ENCODE peak calls at places on chromosomes 12 and 14, in ten cellular contexts. Y is left ventricle myocardium inferior; M is GM20000; U is CD4-positive, alpha-beta T cell; H is transverse colon; L is astrocyte of the spinal cord; I is RWPE1; Z is GM13977; G is HFF-Myc; B is RWPE2. W is an unnamed sample.

GRCh38 chr12:103144278-103144677 is 186.8 kb downstream of the ASCL1 start:
- DNase-seq in Y (no peak), M (peak; percentile 8), U (no peak), H (no peak), L (no peak), I (no peak), Z (peak; percentile 20), G (no peak), B (no peak), W (no peak)

GRCh38 chr14:22979748-22980392 is 2.5 kb downstream of the AJUBA start:
- DNase-seq in Y (no peak), M (no peak), U (no peak), H (no peak), L (no peak), I (peak; percentile 61), Z (no peak), G (no peak), B (no peak), W (no peak)

GRCh38 chr14:104870368-104871144 is 5.5 kb downstream of the CEP170B start:
- DNase-seq in Y (peak; percentile 16), M (no peak), U (peak; percentile 56), H (peak; percentile 44), L (no peak), I (no peak), Z (no peak), G (no peak), B (no peak), W (peak; percentile 66)

GRCh38 chr14:92615451-92615850 is 101.9 kb downstream of the RIN3 start:
- DNase-seq in Y (no peak), M (peak; percentile 45), U (peak; percentile 61), H (no peak), L (no peak), I (no peak), Z (peak; percentile 38), G (no peak), B (no peak), W (no peak)

GRCh38 chr14:92754956-92755355 is 6.5 kb upstream of the LGMN start:
- DNase-seq in Y (no peak), M (no peak), U (no peak), H (no peak), L (no peak), I (no peak), Z (no peak), G (no peak), B (no peak), W (no peak)

GRCh38 chr14:69650948-69651369 is 39.6 kb downstream of the SUSD6 start:
- DNase-seq in Y (no peak), M (no peak), U (peak; percentile 25), H (no peak), L (no peak), I (peak; percentile 44), Z (no peak), G (no peak), B (no peak), W (no peak)

GRCh38 chr12:112130461-112130998 is 5.2 kb downstream of the TRAFD1 start:
- DNase-seq in Y (no peak), M (peak; percentile 54), U (no peak), H (no peak), L (peak; percentile 38), I (no peak), Z (peak; percentile 56), G (no peak), B (no peak), W (no peak)

GRCh38 chr12:14664434-14665023 is 31.9 kb downstream of the GUCY2C start:
- DNase-seq in Y (no peak), M (peak; percentile 36), U (peak; percentile 26), H (peak; percentile 22), L (peak; percentile 27), I (peak; percentile 30), Z (peak; percentile 38), G (no peak), B (no peak), W (no peak)

DNA sequence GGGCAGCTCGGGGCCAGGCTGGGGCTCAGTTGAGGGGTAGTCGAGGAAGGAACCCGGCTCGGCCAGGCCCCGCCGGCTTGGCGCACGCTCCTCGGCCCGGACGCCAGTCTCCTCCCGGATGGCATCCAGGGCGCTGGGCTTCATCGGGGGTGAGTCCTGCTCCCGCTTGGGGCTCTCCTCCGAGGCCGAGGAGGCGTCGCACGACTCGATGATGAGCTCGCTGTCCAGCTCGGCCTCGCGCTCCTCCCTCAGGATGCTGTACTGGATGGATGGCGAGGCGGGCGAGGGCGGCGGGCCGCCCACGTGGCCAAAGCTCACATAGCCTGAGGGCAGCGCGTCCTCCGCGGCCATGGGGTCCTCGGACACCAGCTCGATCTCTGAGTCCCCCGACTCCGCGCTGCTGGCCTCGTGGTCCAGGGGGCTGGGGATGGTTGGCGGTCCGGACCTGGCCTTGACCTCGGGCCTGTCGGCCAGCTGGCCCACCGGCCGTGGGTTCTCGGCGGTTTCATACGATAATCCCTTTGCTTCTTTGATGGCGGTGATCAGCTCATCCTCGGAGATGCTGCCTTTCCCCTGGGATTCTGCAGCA is 143.4 kb downstream of the RTN1 start:
- DNase-seq in Y (no peak), M (no peak), U (no peak), H (no peak), L (no peak), I (no peak), Z (no peak), G (no peak), B (no peak), W (no peak)
- TF ChIP-seq CTCF in Y (no peak), M (no peak), U (no peak), H (no peak), L (no peak), I (no peak), Z (no peak), G (no peak), B (no peak), W (no peak)

GRCh38 chr12:85280984-85281946 is 1.2 kb downstream of the ALX1 start:
- DNase-seq in Y (no peak), M (no peak), U (no peak), H (no peak), L (peak; percentile 33), I (no peak), Z (no peak), G (no peak), B (no peak), W (peak; percentile 4)

GRCh38 chr12:85279449-85280137 is 427 bp upstream of the ALX1 start:
- DNase-seq in Y (peak; percentile 11), M (no peak), U (no peak), H (no peak), L (peak; percentile 29), I (no peak), Z (no peak), G (no peak), B (no peak), W (peak; percentile 65)

GRCh38 chr12:85278598-85279448 is 1.2 kb upstream of the ALX1 start:
- DNase-seq in Y (no peak), M (no peak), U (no peak), H (no peak), L (peak; percentile 19), I (no peak), Z (no peak), G (no peak), B (no peak), W (peak; percentile 13)

GRCh38 chr12:85281947-85282312 is 1.9 kb downstream of the ALX1 start:
- DNase-seq in Y (no peak), M (no peak), U (no peak), H (no peak), L (no peak), I (no peak), Z (no peak), G (no peak), B (no peak), W (no peak)

DNA sequence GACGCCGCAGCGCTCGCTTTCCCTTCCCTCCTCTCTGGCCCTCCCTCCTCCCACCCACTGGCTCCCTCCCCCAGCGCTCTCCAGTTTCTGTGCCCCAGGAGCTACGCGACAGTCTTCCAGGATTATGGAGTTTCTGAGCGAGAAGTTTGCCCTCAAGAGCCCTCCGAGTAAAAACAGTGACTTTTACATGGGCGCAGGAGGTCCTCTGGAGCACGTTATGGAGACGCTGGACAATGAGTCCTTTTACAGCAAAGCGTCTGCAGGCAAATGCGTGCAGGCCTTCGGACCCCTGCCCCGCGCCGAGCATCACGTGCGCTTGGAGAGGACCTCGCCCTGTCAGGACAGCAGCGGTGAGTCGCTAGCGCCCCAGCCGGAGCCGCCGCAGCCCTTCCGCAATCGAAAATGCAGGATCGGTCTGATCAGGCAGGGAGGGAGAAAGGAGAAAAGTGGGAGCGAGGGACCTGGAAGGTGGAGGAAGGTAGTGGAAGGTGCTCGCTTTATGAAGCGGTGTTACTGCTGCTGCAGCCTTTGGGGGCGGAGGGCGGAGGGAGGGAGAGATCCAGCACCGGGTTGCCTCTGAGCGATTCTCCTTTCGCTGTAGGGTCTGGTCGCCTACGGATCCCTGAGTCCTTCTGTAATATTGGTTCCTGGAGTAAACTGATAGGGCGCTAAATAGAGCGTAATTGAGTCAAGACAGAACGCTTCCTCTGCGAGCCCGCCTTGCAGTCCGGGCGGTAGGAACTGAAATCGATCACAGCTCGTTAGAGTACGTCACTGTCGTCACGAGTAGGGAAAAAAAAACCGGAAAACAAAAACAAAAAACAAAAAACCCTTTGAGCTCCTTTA is at the start of gene ALX1:
- DNase-seq in Y (no peak), M (peak; percentile 31), U (no peak), H (peak; percentile 9), L (peak; percentile 44), I (peak; percentile 15), Z (no peak), G (peak; percentile 22), B (no peak), W (peak; percentile 73)
- TF ChIP-seq CTCF in Y (no peak), M (no peak), U (no peak), H (no peak), L (no peak), I (no peak), Z (no peak), G (no peak), B (no peak), W (no peak)

DNA sequence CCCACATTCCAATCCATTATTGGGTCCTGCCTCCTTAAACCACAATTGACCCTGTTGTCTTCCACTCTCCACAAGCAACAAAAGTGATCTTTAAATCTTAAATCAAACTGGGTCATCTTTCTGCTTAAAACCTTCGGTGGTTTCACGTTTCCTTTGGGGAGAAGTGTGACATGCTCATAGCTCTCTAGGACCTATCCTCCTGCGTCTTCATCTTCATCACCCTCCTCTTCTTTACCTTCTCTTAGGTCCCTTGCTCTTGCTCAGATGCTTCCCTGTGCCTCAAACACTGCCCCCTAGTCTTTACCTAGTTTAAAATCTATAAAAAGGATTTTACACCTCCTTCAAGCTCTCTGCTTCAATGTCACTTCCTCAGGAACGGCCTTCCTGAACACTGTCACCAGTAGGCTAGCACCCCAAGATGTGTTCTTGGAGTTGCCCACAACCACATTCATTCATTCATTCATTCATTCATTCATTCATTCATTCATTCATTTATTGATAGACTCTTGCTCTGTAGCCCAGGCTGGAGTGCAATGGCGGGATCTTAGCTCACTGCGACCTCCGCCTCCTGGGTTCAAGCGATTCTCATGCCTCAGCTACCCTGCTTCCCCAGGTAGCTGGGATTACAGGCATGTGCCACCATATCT is 46.8 kb downstream of the GALNT4 start:
- DNase-seq in Y (no peak), M (no peak), U (no peak), H (no peak), L (no peak), I (no peak), Z (no peak), G (no peak), B (no peak), W (no peak)
- TF ChIP-seq CTCF in Y (no peak), M (no peak), U (no peak), H (no peak), L (no peak), I (no peak), Z (no peak), G (no peak), B (no peak), W (no peak)

GRCh38 chr14:102212845-102213244 is 73.1 kb downstream of the WDR20 start:
- DNase-seq in Y (no peak), M (no peak), U (no peak), H (no peak), L (no peak), I (no peak), Z (no peak), G (no peak), B (peak; percentile 57), W (no peak)

GRCh38 chr14:102215522-102216250 is 76.0 kb downstream of the WDR20 start:
- DNase-seq in Y (peak; percentile 51), M (no peak), U (no peak), H (no peak), L (peak; percentile 32), I (no peak), Z (no peak), G (no peak), B (no peak), W (no peak)

GRCh38 chr14:102213470-102213869 is 73.8 kb downstream of the WDR20 start:
- DNase-seq in Y (no peak), M (no peak), U (no peak), H (no peak), L (no peak), I (no peak), Z (no peak), G (no peak), B (peak; percentile 25), W (no peak)

GRCh38 chr14:102215071-102215470 is 75.4 kb downstream of the WDR20 start:
- DNase-seq in Y (no peak), M (no peak), U (no peak), H (no peak), L (peak; percentile 78), I (no peak), Z (no peak), G (no peak), B (no peak), W (no peak)

DNA sequence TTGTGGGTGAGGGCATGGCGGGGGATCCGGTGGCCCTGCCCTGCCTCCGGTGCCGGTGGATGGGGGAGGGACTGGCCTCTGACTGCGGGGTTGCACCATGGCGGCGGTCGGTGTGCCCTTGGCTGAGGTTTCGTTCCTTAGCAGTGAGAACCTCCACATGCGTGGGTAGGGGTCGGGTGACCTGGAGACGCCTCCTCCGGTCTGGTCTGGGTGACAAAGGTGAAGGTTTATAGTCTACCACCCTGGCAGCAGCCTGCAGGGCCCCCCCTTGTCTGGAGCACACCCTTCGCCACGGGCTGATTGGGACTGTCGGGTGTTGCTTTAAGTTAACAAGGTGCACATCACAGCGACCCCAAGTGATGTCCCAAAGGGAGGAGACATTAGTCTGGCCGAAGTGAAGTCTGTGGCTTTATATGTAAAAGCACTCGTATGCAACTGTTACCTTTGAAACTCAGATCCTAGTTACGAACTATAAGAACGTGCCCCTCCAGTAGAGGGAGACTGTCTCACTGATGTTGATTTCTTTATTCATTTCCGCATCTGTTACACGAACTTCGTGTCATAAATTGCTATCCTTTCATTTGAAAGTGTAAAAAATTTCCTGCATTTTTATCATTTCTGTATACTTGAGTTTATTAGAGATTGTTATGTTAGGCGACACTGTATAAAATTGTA is 74.4 kb downstream of the WDR20 start:
- DNase-seq in Y (no peak), M (no peak), U (no peak), H (no peak), L (no peak), I (no peak), Z (no peak), G (no peak), B (no peak), W (no peak)
- TF ChIP-seq CTCF in Y (no peak), M (no peak), U (no peak), H (no peak), L (peak; percentile 14), I (no peak), Z (no peak), G (no peak), B (peak; percentile 43), W (no peak)